ENCODE peak calls at places on chromosome X, in five cellular contexts. One of them, this sample, is unnamed.
A peak's percentile ranks its signal among the peaks of the same experiment; 100 is the strongest.

GRCh38 chrX:115564243-115564642 is 3.3 kb downstream of the PLS3 start:
- DNase-seq in NCI-H1436: no peak
- DNase-seq in stimulated activated CD4-positive, alpha-beta T cell treated with anti-CD3 and anti-CD28 coated beads, Interleukin-12 subunit alpha, Interleukin-12 subunit beta, amount 100 ng/mL, for 24 hours: no peak
- DNase-seq in CD8-positive, alpha-beta memory T cell: no peak
- DNase-seq in ELF-1: no peak
- DNase-seq in this sample: no peak

GRCh38 chrX:11499076-11500044 is 166.4 kb downstream of the ARHGAP6 start:
- DNase-seq in NCI-H1436: no peak
- DNase-seq in CD8-positive, alpha-beta memory T cell: no peak
- DNase-seq in stimulated activated CD4-positive, alpha-beta T cell treated with anti-CD3 and anti-CD28 coated beads, Interleukin-12 subunit alpha, Interleukin-12 subunit beta, amount 100 ng/mL, for 24 hours: no peak
- DNase-seq in ELF-1: no peak
- DNase-seq in this sample: no peak

GRCh38 chrX:71282514-71283408 is 674 bp upstream of the NONO start:
- DNase-seq in CD8-positive, alpha-beta memory T cell: peak; percentile 5
- DNase-seq in NCI-H1436: peak; percentile 53
- DNase-seq in stimulated activated CD4-positive, alpha-beta T cell treated with anti-CD3 and anti-CD28 coated beads, Interleukin-12 subunit alpha, Interleukin-12 subunit beta, amount 100 ng/mL, for 24 hours: peak; percentile 35
- DNase-seq in ELF-1: no peak
- DNase-seq in this sample: no peak

GRCh38 chrX:39158801-39159657 is 357.8 kb downstream of the MID1IP1 start:
- DNase-seq in ELF-1: peak; percentile 49
- DNase-seq in NCI-H1436: peak; percentile 88
- DNase-seq in CD8-positive, alpha-beta memory T cell: no peak
- DNase-seq in stimulated activated CD4-positive, alpha-beta T cell treated with anti-CD3 and anti-CD28 coated beads, Interleukin-12 subunit alpha, Interleukin-12 subunit beta, amount 100 ng/mL, for 24 hours: no peak
- DNase-seq in this sample: no peak

GRCh38 chrX:136828830-136829229 is 48.1 kb upstream of the ARHGEF6 start:
- DNase-seq in ELF-1: no peak
- DNase-seq in stimulated activated CD4-positive, alpha-beta T cell treated with anti-CD3 and anti-CD28 coated beads, Interleukin-12 subunit alpha, Interleukin-12 subunit beta, amount 100 ng/mL, for 24 hours: no peak
- DNase-seq in CD8-positive, alpha-beta memory T cell: no peak
- DNase-seq in NCI-H1436: no peak
- DNase-seq in this sample: no peak

GRCh38 chrX:50635811-50636365 is 165.3 kb upstream of the DGKK start:
- DNase-seq in stimulated activated CD4-positive, alpha-beta T cell treated with anti-CD3 and anti-CD28 coated beads, Interleukin-12 subunit alpha, Interleukin-12 subunit beta, amount 100 ng/mL, for 24 hours: no peak
- DNase-seq in ELF-1: no peak
- DNase-seq in NCI-H1436: no peak
- DNase-seq in CD8-positive, alpha-beta memory T cell: no peak
- DNase-seq in this sample: no peak

GRCh38 chrX:18449271-18449670 is 23.9 kb downstream of the CDKL5 start:
- DNase-seq in CD8-positive, alpha-beta memory T cell: no peak
- DNase-seq in NCI-H1436: no peak
- DNase-seq in ELF-1: no peak
- DNase-seq in stimulated activated CD4-positive, alpha-beta T cell treated with anti-CD3 and anti-CD28 coated beads, Interleukin-12 subunit alpha, Interleukin-12 subunit beta, amount 100 ng/mL, for 24 hours: no peak
- DNase-seq in this sample: no peak

GRCh38 chrX:43813898-43814297 is 68.4 kb downstream of the MAOB start:
- DNase-seq in stimulated activated CD4-positive, alpha-beta T cell treated with anti-CD3 and anti-CD28 coated beads, Interleukin-12 subunit alpha, Interleukin-12 subunit beta, amount 100 ng/mL, for 24 hours: no peak
- DNase-seq in ELF-1: peak; percentile 60
- DNase-seq in CD8-positive, alpha-beta memory T cell: no peak
- DNase-seq in NCI-H1436: no peak
- DNase-seq in this sample: no peak

GRCh38 chrX:38275615-38276014 is 51.7 kb downstream of the RPGR start:
- DNase-seq in NCI-H1436: no peak
- DNase-seq in ELF-1: no peak
- DNase-seq in stimulated activated CD4-positive, alpha-beta T cell treated with anti-CD3 and anti-CD28 coated beads, Interleukin-12 subunit alpha, Interleukin-12 subunit beta, amount 100 ng/mL, for 24 hours: no peak
- DNase-seq in CD8-positive, alpha-beta memory T cell: no peak
- DNase-seq in this sample: no peak

GRCh38 chrX:49209434-49210251 is 9.7 kb upstream of the SYP start:
- DNase-seq in NCI-H1436: no peak
- DNase-seq in CD8-positive, alpha-beta memory T cell: no peak
- DNase-seq in ELF-1: peak; percentile 71
- DNase-seq in stimulated activated CD4-positive, alpha-beta T cell treated with anti-CD3 and anti-CD28 coated beads, Interleukin-12 subunit alpha, Interleukin-12 subunit beta, amount 100 ng/mL, for 24 hours: no peak
- DNase-seq in this sample: no peak

GRCh38 chrX:49282647-49283011 is 13.0 kb downstream of the PPP1R3F start:
- DNase-seq in NCI-H1436: no peak
- DNase-seq in ELF-1: peak; percentile 62
- DNase-seq in CD8-positive, alpha-beta memory T cell: no peak
- DNase-seq in stimulated activated CD4-positive, alpha-beta T cell treated with anti-CD3 and anti-CD28 coated beads, Interleukin-12 subunit alpha, Interleukin-12 subunit beta, amount 100 ng/mL, for 24 hours: no peak
- DNase-seq in this sample: peak; percentile 37

GRCh38 chrX:83008415-83008814 is 499.7 kb upstream of the POU3F4 start:
- DNase-seq in CD8-positive, alpha-beta memory T cell: no peak
- DNase-seq in ELF-1: no peak
- DNase-seq in NCI-H1436: no peak
- DNase-seq in stimulated activated CD4-positive, alpha-beta T cell treated with anti-CD3 and anti-CD28 coated beads, Interleukin-12 subunit alpha, Interleukin-12 subunit beta, amount 100 ng/mL, for 24 hours: no peak
- DNase-seq in this sample: no peak

GRCh38 chrX:139200793-139201192 is 329.7 kb upstream of the F9 start:
- DNase-seq in ELF-1: no peak
- DNase-seq in NCI-H1436: no peak
- DNase-seq in CD8-positive, alpha-beta memory T cell: no peak
- DNase-seq in stimulated activated CD4-positive, alpha-beta T cell treated with anti-CD3 and anti-CD28 coated beads, Interleukin-12 subunit alpha, Interleukin-12 subunit beta, amount 100 ng/mL, for 24 hours: no peak
- DNase-seq in this sample: no peak

GRCh38 chrX:9816094-9816700 is 30.0 kb downstream of the SHROOM2 start:
- DNase-seq in CD8-positive, alpha-beta memory T cell: no peak
- DNase-seq in ELF-1: peak; percentile 39
- DNase-seq in stimulated activated CD4-positive, alpha-beta T cell treated with anti-CD3 and anti-CD28 coated beads, Interleukin-12 subunit alpha, Interleukin-12 subunit beta, amount 100 ng/mL, for 24 hours: no peak
- DNase-seq in NCI-H1436: no peak
- DNase-seq in this sample: no peak

GRCh38 chrX:65697173-65697572 is 29.7 kb downstream of the MSN start:
- DNase-seq in CD8-positive, alpha-beta memory T cell: no peak
- DNase-seq in NCI-H1436: no peak
- DNase-seq in stimulated activated CD4-positive, alpha-beta T cell treated with anti-CD3 and anti-CD28 coated beads, Interleukin-12 subunit alpha, Interleukin-12 subunit beta, amount 100 ng/mL, for 24 hours: no peak
- DNase-seq in ELF-1: no peak
- DNase-seq in this sample: no peak

GRCh38 chrX:14032383-14032782 is 2.7 kb upstream of the GEMIN8 start:
- DNase-seq in CD8-positive, alpha-beta memory T cell: peak; percentile 30
- DNase-seq in ELF-1: peak; percentile 71
- DNase-seq in NCI-H1436: peak; percentile 26
- DNase-seq in stimulated activated CD4-positive, alpha-beta T cell treated with anti-CD3 and anti-CD28 coated beads, Interleukin-12 subunit alpha, Interleukin-12 subunit beta, amount 100 ng/mL, for 24 hours: peak; percentile 17
- DNase-seq in this sample: peak; percentile 42

GRCh38 chrX:13051167-13051528 is 6.7 kb upstream of the FAM9C start:
- DNase-seq in NCI-H1436: no peak
- DNase-seq in CD8-positive, alpha-beta memory T cell: no peak
- DNase-seq in stimulated activated CD4-positive, alpha-beta T cell treated with anti-CD3 and anti-CD28 coated beads, Interleukin-12 subunit alpha, Interleukin-12 subunit beta, amount 100 ng/mL, for 24 hours: no peak
- DNase-seq in ELF-1: no peak
- DNase-seq in this sample: no peak

GRCh38 chrX:10755477-10756334 is 135.3 kb upstream of the MID1 start:
- DNase-seq in NCI-H1436: no peak
- DNase-seq in ELF-1: peak; percentile 92
- DNase-seq in stimulated activated CD4-positive, alpha-beta T cell treated with anti-CD3 and anti-CD28 coated beads, Interleukin-12 subunit alpha, Interleukin-12 subunit beta, amount 100 ng/mL, for 24 hours: no peak
- DNase-seq in CD8-positive, alpha-beta memory T cell: no peak
- DNase-seq in this sample: no peak

GRCh38 chrX:53280703-53281320 is 572 bp downstream of the IQSEC2 start:
- DNase-seq in CD8-positive, alpha-beta memory T cell: no peak
- DNase-seq in ELF-1: peak; percentile 67
- DNase-seq in NCI-H1436: no peak
- DNase-seq in stimulated activated CD4-positive, alpha-beta T cell treated with anti-CD3 and anti-CD28 coated beads, Interleukin-12 subunit alpha, Interleukin-12 subunit beta, amount 100 ng/mL, for 24 hours: no peak
- DNase-seq in this sample: no peak

GRCh38 chrX:105610401-105610800 is 211.9 kb upstream of the NRK start:
- DNase-seq in NCI-H1436: no peak
- DNase-seq in stimulated activated CD4-positive, alpha-beta T cell treated with anti-CD3 and anti-CD28 coated beads, Interleukin-12 subunit alpha, Interleukin-12 subunit beta, amount 100 ng/mL, for 24 hours: no peak
- DNase-seq in ELF-1: no peak
- DNase-seq in CD8-positive, alpha-beta memory T cell: no peak
- DNase-seq in this sample: no peak

This sample was measured in NCI-H526.